ENCODE peak calls at places on chromosome 15, in four cellular contexts. D, X, M and L are unnamed samples.

GRCh38 chr15:50065264-50065663 is 53.8 kb downstream of the ATP8B4 start:
- DNase-seq in M (no peak), X (no peak), D (no peak), L (no peak)

GRCh38 chr15:97747342-97747741 is 213.2 kb upstream of the ARRDC4 start:
- DNase-seq in D (no peak), X (no peak), M (no peak), L (no peak)

GRCh38 chr15:40770147-40770721 is 454 bp downstream of the C15orf62 start:
- DNase-seq in M (no peak), D (no peak), X (no peak), L (no peak)

GRCh38 chr15:49383266-49383665 is 39.8 kb upstream of the FGF7 start:
- DNase-seq in X (no peak), M (peak), D (no peak), L (no peak)

GRCh38 chr15:45454825-45455224 is 67.7 kb downstream of the SLC30A4 start:
- DNase-seq in X (no peak), M (peak), D (peak), L (peak)

GRCh38 chr15:95760508-95760907 is 570.0 kb upstream of the NR2F2 start:
- DNase-seq in X (peak), M (no peak), D (no peak), L (no peak)

GRCh38 chr15:79479616-79480015 is 47.5 kb downstream of the MINAR1 start:
- DNase-seq in D (no peak), X (no peak), M (no peak), L (no peak)

GRCh38 chr15:62068071-62068786 is 1.5 kb downstream of the C2CD4A start:
- DNase-seq in D (peak), X (peak), M (no peak), L (no peak)

GRCh38 chr15:40333922-40334492 is 6.7 kb downstream of the CCDC9B start:
- DNase-seq in D (no peak), M (peak), X (no peak), L (no peak)

GRCh38 chr15:91689377-91689776 is 164.1 kb upstream of the SLCO3A1 start:
- DNase-seq in M (no peak), X (no peak), D (no peak), L (no peak)

GRCh38 chr15:91694131-91694828 is 159.2 kb upstream of the SLCO3A1 start:
- DNase-seq in X (peak), M (peak), D (no peak), L (no peak)

GRCh38 chr15:91696981-91697380 is 156.5 kb upstream of the SLCO3A1 start:
- DNase-seq in X (no peak), M (no peak), D (no peak), L (no peak)

GRCh38 chr15:91692596-91692995 is 160.9 kb upstream of the SLCO3A1 start:
- DNase-seq in X (no peak), M (no peak), D (no peak), L (no peak)

DNA sequence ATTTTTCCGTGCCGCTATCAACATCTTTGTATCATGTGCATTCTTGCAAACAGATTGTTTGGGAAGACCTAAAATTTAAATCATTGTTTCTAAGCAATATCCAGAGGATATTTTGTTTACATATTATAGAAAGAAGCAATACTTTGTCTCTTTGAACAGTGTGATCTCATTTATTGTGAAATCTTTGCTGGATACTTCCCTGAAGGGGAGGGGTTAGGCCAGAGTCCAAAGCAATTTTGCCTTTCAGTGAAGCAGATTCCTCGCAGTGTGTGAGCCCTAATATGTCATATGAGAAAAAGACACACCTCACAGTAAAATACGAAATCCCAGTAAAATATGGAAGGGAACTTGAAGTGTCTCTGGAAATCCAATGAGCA is 158.7 kb upstream of the SLCO3A1 start:
- DNase-seq in D (no peak), M (peak), X (no peak), L (no peak)
- H3K4me3 ChIP-seq in D (no peak), M (peak), X (no peak), L (no peak)

DNA sequence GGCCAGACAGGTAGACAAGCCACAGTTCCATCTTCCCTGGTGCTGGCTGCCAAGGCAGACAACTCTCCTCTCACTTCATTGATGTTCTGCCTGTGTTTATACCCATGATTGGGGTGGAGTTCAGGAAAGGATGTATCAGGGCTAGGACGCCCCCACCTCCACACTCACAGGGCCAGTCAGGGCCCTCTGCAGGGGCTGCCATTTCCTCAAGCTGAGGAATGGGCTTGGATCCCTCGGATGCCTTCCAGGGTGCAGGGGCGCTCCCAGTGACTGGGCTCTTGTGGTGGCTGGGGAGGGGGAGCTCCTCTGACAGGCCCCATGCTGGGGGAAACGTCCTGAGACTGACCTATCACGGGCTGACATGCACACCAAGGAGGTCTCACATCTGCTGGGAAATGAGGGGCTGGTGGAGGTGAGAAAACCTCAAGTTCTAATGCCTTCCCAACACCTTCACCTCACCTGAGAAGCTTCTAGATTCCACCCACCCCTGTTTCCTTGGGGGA is 31.4 kb downstream of the SEMA7A start:
- DNase-seq in X (no peak), D (no peak), M (no peak), L (no peak)
- H3K4me3 ChIP-seq in X (no peak), D (no peak), M (no peak), L (peak)

DNA sequence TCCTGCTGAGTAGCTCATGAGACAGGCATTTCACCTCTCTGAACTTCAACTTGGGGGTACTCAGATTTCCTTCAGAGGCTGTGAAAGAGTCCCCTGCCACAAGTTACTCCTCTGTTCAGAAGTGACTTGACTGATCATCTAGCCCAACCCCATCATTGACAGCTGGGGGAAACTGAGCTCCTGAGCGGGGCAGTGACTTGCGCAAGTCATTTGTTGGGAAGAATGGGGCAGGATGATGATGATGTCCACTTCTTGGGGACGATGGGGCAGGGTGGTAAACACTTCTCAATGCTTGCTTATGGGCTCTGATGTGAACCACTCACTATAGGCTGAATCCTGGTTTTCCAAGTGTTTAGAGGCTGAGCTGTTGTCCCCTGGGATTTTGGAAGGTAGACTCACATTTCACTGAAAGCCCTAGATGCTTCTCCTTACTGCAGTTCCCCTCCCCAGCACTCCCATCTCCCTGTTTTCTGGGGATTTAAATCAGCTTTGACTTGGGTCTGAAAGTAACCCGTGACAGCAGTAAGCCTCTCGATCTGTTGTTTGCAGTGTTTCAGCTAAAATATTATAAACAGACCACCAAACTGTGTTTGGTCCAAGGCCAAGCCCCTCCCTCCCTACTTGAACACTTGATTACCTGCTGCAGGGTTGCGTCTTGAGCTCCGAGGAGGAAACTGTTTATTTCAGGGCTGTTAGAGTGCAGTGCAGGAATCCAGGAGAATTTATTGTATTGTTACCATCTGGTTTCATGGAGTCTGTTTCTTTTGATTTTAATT is 25.1 kb downstream of the SMAD3 start:
- DNase-seq in X (no peak), M (no peak), D (no peak), L (no peak)
- H3K4me3 ChIP-seq in X (no peak), M (no peak), D (peak), L (no peak)

GRCh38 chr15:92818658-92819311 is 81.3 kb upstream of the CHD2 start:
- DNase-seq in D (no peak), X (no peak), M (no peak), L (no peak)
- H3K4me3 ChIP-seq in D (peak), X (no peak), M (peak), L (no peak)

GRCh38 chr15:43286074-43286473 is 19.3 kb upstream of the TGM5 start:
- DNase-seq in M (no peak), D (no peak), X (no peak), L (no peak)
- H3K4me3 ChIP-seq in M (no peak), D (no peak), X (no peak), L (no peak)